ENCODE peak calls at places on chromosome 18, in eight cellular contexts. One of them, this sample, is unnamed.
A peak's percentile ranks its signal among the peaks of the same experiment; 100 is the strongest.

GRCh38 chr18:76519156-76519549 is 24.1 kb upstream of the ZNF516 start:
- DNase-seq in posterior cingulate gyrus: no peak
- DNase-seq in AG09309: no peak
- DNase-seq in DMS79: no peak
- DNase-seq in activated T-cell treated with anti-CD3 and anti-CD28 coated beads for 24 hours: no peak
- DNase-seq in fibroblast of mammary gland: peak; percentile 41
- DNase-seq in cardiac muscle cell: peak; percentile 28
- DNase-seq in neural progenitor cell: peak; percentile 65
- DNase-seq in this sample: no peak

GRCh38 chr18:24176727-24177416 is 38.0 kb downstream of the CABYR start:
- DNase-seq in DMS79: no peak
- DNase-seq in AG09309: no peak
- DNase-seq in cardiac muscle cell: peak; percentile 72
- DNase-seq in activated T-cell treated with anti-CD3 and anti-CD28 coated beads for 24 hours: peak; percentile 21
- DNase-seq in posterior cingulate gyrus: peak; percentile 81
- DNase-seq in neural progenitor cell: peak; percentile 86
- DNase-seq in fibroblast of mammary gland: peak; percentile 60
- DNase-seq in this sample: peak; percentile 25

GRCh38 chr18:5556317-5556974 is 12.6 kb upstream of the EPB41L3 start:
- DNase-seq in neural progenitor cell: no peak
- DNase-seq in activated T-cell treated with anti-CD3 and anti-CD28 coated beads for 24 hours: no peak
- DNase-seq in fibroblast of mammary gland: peak; percentile 89
- DNase-seq in AG09309: no peak
- DNase-seq in cardiac muscle cell: no peak
- DNase-seq in DMS79: no peak
- DNase-seq in posterior cingulate gyrus: no peak
- DNase-seq in this sample: no peak

GRCh38 chr18:27666070-27666469 is 481.0 kb upstream of the CHST9 start:
- DNase-seq in cardiac muscle cell: no peak
- DNase-seq in DMS79: no peak
- DNase-seq in fibroblast of mammary gland: no peak
- DNase-seq in neural progenitor cell: no peak
- DNase-seq in posterior cingulate gyrus: no peak
- DNase-seq in activated T-cell treated with anti-CD3 and anti-CD28 coated beads for 24 hours: no peak
- DNase-seq in AG09309: no peak
- DNase-seq in this sample: peak; percentile 19

GRCh38 chr18:58118510-58118909 is 74.5 kb downstream of the NEDD4L start:
- DNase-seq in neural progenitor cell: no peak
- DNase-seq in DMS79: no peak
- DNase-seq in fibroblast of mammary gland: no peak
- DNase-seq in posterior cingulate gyrus: no peak
- DNase-seq in AG09309: no peak
- DNase-seq in activated T-cell treated with anti-CD3 and anti-CD28 coated beads for 24 hours: no peak
- DNase-seq in cardiac muscle cell: no peak
- DNase-seq in this sample: no peak

GRCh38 chr18:44996261-44996660 is 315.6 kb downstream of the SETBP1 start:
- DNase-seq in DMS79: no peak
- DNase-seq in neural progenitor cell: no peak
- DNase-seq in cardiac muscle cell: no peak
- DNase-seq in fibroblast of mammary gland: no peak
- DNase-seq in posterior cingulate gyrus: no peak
- DNase-seq in activated T-cell treated with anti-CD3 and anti-CD28 coated beads for 24 hours: no peak
- DNase-seq in AG09309: no peak
- DNase-seq in this sample: no peak

GRCh38 chr18:46250084-46250811 is 146.1 kb downstream of the HAUS1 start:
- DNase-seq in posterior cingulate gyrus: no peak
- DNase-seq in fibroblast of mammary gland: peak; percentile 51
- DNase-seq in AG09309: peak; percentile 34
- DNase-seq in neural progenitor cell: no peak
- DNase-seq in DMS79: peak; percentile 24
- DNase-seq in activated T-cell treated with anti-CD3 and anti-CD28 coated beads for 24 hours: peak; percentile 36
- DNase-seq in cardiac muscle cell: no peak
- DNase-seq in this sample: peak; percentile 82

GRCh38 chr18:79953921-79954651 is 2.6 kb upstream of the SLC66A2 start:
- DNase-seq in neural progenitor cell: no peak
- DNase-seq in activated T-cell treated with anti-CD3 and anti-CD28 coated beads for 24 hours: no peak
- DNase-seq in DMS79: no peak
- DNase-seq in cardiac muscle cell: no peak
- DNase-seq in posterior cingulate gyrus: no peak
- DNase-seq in fibroblast of mammary gland: no peak
- DNase-seq in AG09309: no peak
- DNase-seq in this sample: no peak

GRCh38 chr18:23943903-23944624 is 70.5 kb upstream of the TTC39C start:
- DNase-seq in AG09309: peak; percentile 73
- DNase-seq in neural progenitor cell: no peak
- DNase-seq in cardiac muscle cell: no peak
- DNase-seq in activated T-cell treated with anti-CD3 and anti-CD28 coated beads for 24 hours: no peak
- DNase-seq in DMS79: no peak
- DNase-seq in fibroblast of mammary gland: peak; percentile 34
- DNase-seq in posterior cingulate gyrus: no peak
- DNase-seq in this sample: no peak

GRCh38 chr18:77132369-77133050 is at the start of gene MBP:
- DNase-seq in fibroblast of mammary gland: no peak
- DNase-seq in cardiac muscle cell: peak; percentile 53
- DNase-seq in neural progenitor cell: peak; percentile 73
- DNase-seq in AG09309: no peak
- DNase-seq in DMS79: peak; percentile 16
- DNase-seq in activated T-cell treated with anti-CD3 and anti-CD28 coated beads for 24 hours: no peak
- DNase-seq in posterior cingulate gyrus: no peak
- DNase-seq in this sample: no peak

GRCh38 chr18:7572837-7573236 is 5.7 kb downstream of the PTPRM start:
- DNase-seq in posterior cingulate gyrus: no peak
- DNase-seq in neural progenitor cell: no peak
- DNase-seq in cardiac muscle cell: no peak
- DNase-seq in fibroblast of mammary gland: no peak
- DNase-seq in AG09309: no peak
- DNase-seq in activated T-cell treated with anti-CD3 and anti-CD28 coated beads for 24 hours: no peak
- DNase-seq in DMS79: no peak
- DNase-seq in this sample: peak; percentile 61

GRCh38 chr18:11154369-11154982 is 5.1 kb upstream of the PIEZO2 start:
- DNase-seq in cardiac muscle cell: peak; percentile 60
- DNase-seq in posterior cingulate gyrus: no peak
- DNase-seq in DMS79: peak; percentile 3
- DNase-seq in neural progenitor cell: peak; percentile 59
- DNase-seq in fibroblast of mammary gland: peak; percentile 67
- DNase-seq in AG09309: peak; percentile 48
- DNase-seq in activated T-cell treated with anti-CD3 and anti-CD28 coated beads for 24 hours: no peak
- DNase-seq in this sample: peak; percentile 65

GRCh38 chr18:159037-159652 is 788 bp downstream of the USP14 start:
- DNase-seq in fibroblast of mammary gland: no peak
- DNase-seq in AG09309: no peak
- DNase-seq in activated T-cell treated with anti-CD3 and anti-CD28 coated beads for 24 hours: no peak
- DNase-seq in cardiac muscle cell: peak; percentile 1
- DNase-seq in neural progenitor cell: peak; percentile 46
- DNase-seq in posterior cingulate gyrus: no peak
- DNase-seq in DMS79: no peak
- DNase-seq in this sample: no peak

GRCh38 chr18:63823516-63824219 is 48.5 kb downstream of the SERPINB7 start:
- DNase-seq in activated T-cell treated with anti-CD3 and anti-CD28 coated beads for 24 hours: peak; percentile 5
- DNase-seq in posterior cingulate gyrus: peak; percentile 38
- DNase-seq in neural progenitor cell: peak; percentile 40
- DNase-seq in fibroblast of mammary gland: peak; percentile 22
- DNase-seq in DMS79: no peak
- DNase-seq in cardiac muscle cell: peak; percentile 42
- DNase-seq in AG09309: no peak
- DNase-seq in this sample: no peak

GRCh38 chr18:3619222-3619621 is 169.2 kb downstream of the TGIF1 start:
- DNase-seq in activated T-cell treated with anti-CD3 and anti-CD28 coated beads for 24 hours: no peak
- DNase-seq in neural progenitor cell: no peak
- DNase-seq in DMS79: no peak
- DNase-seq in posterior cingulate gyrus: no peak
- DNase-seq in cardiac muscle cell: no peak
- DNase-seq in AG09309: no peak
- DNase-seq in fibroblast of mammary gland: no peak
- DNase-seq in this sample: no peak

GRCh38 chr18:79560042-79560860 is 119.4 kb upstream of the CTDP1 start:
- DNase-seq in AG09309: no peak
- DNase-seq in posterior cingulate gyrus: no peak
- DNase-seq in DMS79: no peak
- DNase-seq in activated T-cell treated with anti-CD3 and anti-CD28 coated beads for 24 hours: no peak
- DNase-seq in cardiac muscle cell: no peak
- DNase-seq in fibroblast of mammary gland: no peak
- DNase-seq in neural progenitor cell: no peak
- DNase-seq in this sample: no peak

GRCh38 chr18:8615397-8616025 is 6.3 kb downstream of the RAB12 start:
- DNase-seq in AG09309: peak; percentile 85
- DNase-seq in fibroblast of mammary gland: peak; percentile 95
- DNase-seq in posterior cingulate gyrus: peak; percentile 32
- DNase-seq in DMS79: peak; percentile 79
- DNase-seq in activated T-cell treated with anti-CD3 and anti-CD28 coated beads for 24 hours: no peak
- DNase-seq in neural progenitor cell: no peak
- DNase-seq in cardiac muscle cell: no peak
- DNase-seq in this sample: peak; percentile 69

GRCh38 chr18:46916551-46917107 is 678 bp downstream of the PIAS2 start:
- DNase-seq in activated T-cell treated with anti-CD3 and anti-CD28 coated beads for 24 hours: no peak
- DNase-seq in posterior cingulate gyrus: peak; percentile 20
- DNase-seq in cardiac muscle cell: no peak
- DNase-seq in AG09309: no peak
- DNase-seq in fibroblast of mammary gland: peak; percentile 37
- DNase-seq in DMS79: no peak
- DNase-seq in neural progenitor cell: no peak
- DNase-seq in this sample: no peak

GRCh38 chr18:9792565-9793226 is 84.6 kb downstream of the RAB31 start:
- DNase-seq in neural progenitor cell: peak; percentile 64
- DNase-seq in DMS79: no peak
- DNase-seq in cardiac muscle cell: no peak
- DNase-seq in posterior cingulate gyrus: no peak
- DNase-seq in fibroblast of mammary gland: no peak
- DNase-seq in AG09309: no peak
- DNase-seq in activated T-cell treated with anti-CD3 and anti-CD28 coated beads for 24 hours: no peak
- DNase-seq in this sample: no peak

GRCh38 chr18:34031810-34032209 is 192.9 kb downstream of the NOL4 start:
- DNase-seq in posterior cingulate gyrus: no peak
- DNase-seq in DMS79: no peak
- DNase-seq in fibroblast of mammary gland: peak; percentile 2
- DNase-seq in AG09309: no peak
- DNase-seq in neural progenitor cell: no peak
- DNase-seq in cardiac muscle cell: no peak
- DNase-seq in activated T-cell treated with anti-CD3 and anti-CD28 coated beads for 24 hours: no peak
- DNase-seq in this sample: no peak

GRCh38 chr18:532023-532422 is 31.5 kb upstream of the COLEC12 start:
- DNase-seq in DMS79: no peak
- DNase-seq in neural progenitor cell: no peak
- DNase-seq in AG09309: no peak
- DNase-seq in fibroblast of mammary gland: no peak
- DNase-seq in activated T-cell treated with anti-CD3 and anti-CD28 coated beads for 24 hours: no peak
- DNase-seq in posterior cingulate gyrus: no peak
- DNase-seq in cardiac muscle cell: no peak
- DNase-seq in this sample: no peak

GRCh38 chr18:67260841-67261240 is 255.7 kb downstream of the DSEL start:
- DNase-seq in AG09309: no peak
- DNase-seq in activated T-cell treated with anti-CD3 and anti-CD28 coated beads for 24 hours: no peak
- DNase-seq in neural progenitor cell: no peak
- DNase-seq in DMS79: no peak
- DNase-seq in cardiac muscle cell: no peak
- DNase-seq in posterior cingulate gyrus: no peak
- DNase-seq in fibroblast of mammary gland: peak; percentile 60
- DNase-seq in this sample: no peak

GRCh38 chr18:40929389-40929788 is 1025.6 kb upstream of the PIK3C3 start:
- DNase-seq in posterior cingulate gyrus: no peak
- DNase-seq in fibroblast of mammary gland: no peak
- DNase-seq in cardiac muscle cell: no peak
- DNase-seq in AG09309: no peak
- DNase-seq in DMS79: no peak
- DNase-seq in activated T-cell treated with anti-CD3 and anti-CD28 coated beads for 24 hours: no peak
- DNase-seq in neural progenitor cell: no peak
- DNase-seq in this sample: no peak

GRCh38 chr18:986071-986470 is 81.4 kb downstream of the ADCYAP1 start:
- DNase-seq in posterior cingulate gyrus: no peak
- DNase-seq in fibroblast of mammary gland: no peak
- DNase-seq in neural progenitor cell: peak; percentile 35
- DNase-seq in activated T-cell treated with anti-CD3 and anti-CD28 coated beads for 24 hours: no peak
- DNase-seq in cardiac muscle cell: no peak
- DNase-seq in DMS79: peak; percentile 34
- DNase-seq in AG09309: no peak
- DNase-seq in this sample: no peak

GRCh38 chr18:58156516-58156915 is 112.5 kb downstream of the NEDD4L start:
- DNase-seq in AG09309: no peak
- DNase-seq in cardiac muscle cell: no peak
- DNase-seq in activated T-cell treated with anti-CD3 and anti-CD28 coated beads for 24 hours: no peak
- DNase-seq in posterior cingulate gyrus: no peak
- DNase-seq in neural progenitor cell: no peak
- DNase-seq in DMS79: no peak
- DNase-seq in fibroblast of mammary gland: no peak
- DNase-seq in this sample: no peak

GRCh38 chr18:62812242-62812641 is 96.9 kb downstream of the PHLPP1 start:
- DNase-seq in fibroblast of mammary gland: no peak
- DNase-seq in AG09309: no peak
- DNase-seq in posterior cingulate gyrus: no peak
- DNase-seq in neural progenitor cell: no peak
- DNase-seq in DMS79: no peak
- DNase-seq in cardiac muscle cell: no peak
- DNase-seq in activated T-cell treated with anti-CD3 and anti-CD28 coated beads for 24 hours: no peak
- DNase-seq in this sample: no peak

GRCh38 chr18:77131652-77132368 is 773 bp downstream of the MBP start:
- DNase-seq in posterior cingulate gyrus: no peak
- DNase-seq in fibroblast of mammary gland: no peak
- DNase-seq in AG09309: no peak
- DNase-seq in cardiac muscle cell: peak; percentile 42
- DNase-seq in neural progenitor cell: peak; percentile 45
- DNase-seq in activated T-cell treated with anti-CD3 and anti-CD28 coated beads for 24 hours: no peak
- DNase-seq in DMS79: no peak
- DNase-seq in this sample: no peak

GRCh38 chr18:64765908-64766307 is 617.0 kb upstream of the LINC00305 start:
- DNase-seq in posterior cingulate gyrus: no peak
- DNase-seq in DMS79: no peak
- DNase-seq in fibroblast of mammary gland: no peak
- DNase-seq in AG09309: no peak
- DNase-seq in activated T-cell treated with anti-CD3 and anti-CD28 coated beads for 24 hours: no peak
- DNase-seq in cardiac muscle cell: no peak
- DNase-seq in neural progenitor cell: no peak
- DNase-seq in this sample: no peak

GRCh38 chr18:44742741-44743311 is 62.1 kb downstream of the SETBP1 start:
- DNase-seq in fibroblast of mammary gland: peak; percentile 80
- DNase-seq in posterior cingulate gyrus: peak; percentile 57
- DNase-seq in activated T-cell treated with anti-CD3 and anti-CD28 coated beads for 24 hours: no peak
- DNase-seq in AG09309: peak; percentile 18
- DNase-seq in DMS79: peak; percentile 65
- DNase-seq in neural progenitor cell: peak; percentile 31
- DNase-seq in cardiac muscle cell: no peak
- DNase-seq in this sample: no peak